ENCODE peak calls at places on chromosomes 12 and 14, in ten cellular contexts. I, T, M, E, H, O, Y, C, R and X are unnamed samples.

GRCh38 chr14:50018236-50019210 is 97.8 kb downstream of the VCPKMT start:
- ATAC-seq in Y (peak; percentile 90), M (no peak), O (no peak), R (no peak), C (no peak), I (no peak), T (no peak), H (no peak), E (peak; percentile 78), X (peak; percentile 72)

GRCh38 chr12:122413516-122414404 is 8.7 kb downstream of the CLIP1 start:
- ATAC-seq in C (no peak), I (no peak), T (no peak), E (peak; percentile 17), H (no peak), O (no peak), Y (no peak), M (no peak), R (no peak), X (no peak)

GRCh38 chr14:64705406-64706118 is 1.3 kb downstream of the PLEKHG3 start:
- ATAC-seq in T (no peak), H (peak; percentile 58), Y (peak; percentile 2), I (no peak), R (no peak), E (peak; percentile 13), C (peak; percentile 55), O (no peak), M (no peak), X (peak; percentile 6)

GRCh38 chr14:59265808-59266207 is 77.3 kb downstream of the DAAM1 start:
- ATAC-seq in H (peak; percentile 98), C (peak; percentile 97), E (no peak), I (no peak), M (no peak), T (no peak), Y (no peak), O (peak; percentile 95), R (peak; percentile 76), X (peak; percentile 96)

GRCh38 chr12:117151195-117152031 is 38.9 kb downstream of the FBXO21 start:
- ATAC-seq in R (no peak), E (peak; percentile 77), O (no peak), I (no peak), M (no peak), H (no peak), T (no peak), Y (peak; percentile 20), C (no peak), X (no peak)

GRCh38 chr12:6072302-6072752 is 52.1 kb downstream of the VWF start:
- ATAC-seq in O (no peak), I (no peak), C (no peak), T (no peak), Y (no peak), H (no peak), E (peak; percentile 49), M (no peak), R (no peak), X (peak; percentile 44)

GRCh38 chr14:102501751-102502315 is 7.7 kb downstream of the ANKRD9 start:
- ATAC-seq in O (no peak), M (no peak), E (peak; percentile 1), Y (no peak), T (no peak), C (no peak), R (no peak), I (no peak), H (no peak), X (no peak)

GRCh38 chr12:64004639-64005038 is 160.1 kb downstream of the SRGAP1 start:
- ATAC-seq in Y (no peak), I (no peak), H (no peak), O (no peak), T (no peak), R (no peak), M (no peak), E (no peak), C (no peak), X (no peak)

GRCh38 chr12:111519083-111519482 is 80.0 kb downstream of the ATXN2 start:
- ATAC-seq in C (no peak), T (no peak), E (peak; percentile 95), R (no peak), I (no peak), M (no peak), Y (no peak), H (no peak), O (no peak), X (no peak)

GRCh38 chr12:88401153-88401552 is 179.1 kb downstream of the KITLG start:
- ATAC-seq in R (no peak), I (no peak), M (no peak), E (no peak), Y (no peak), O (no peak), T (no peak), C (peak; percentile 50), H (no peak), X (peak; percentile 59)

GRCh38 chr14:89646971-89647370 is 229.9 kb upstream of the FOXN3 start:
- ATAC-seq in I (no peak), E (no peak), O (no peak), Y (no peak), T (no peak), C (no peak), R (no peak), H (no peak), M (no peak), X (no peak)

GRCh38 chr12:104637616-104638015 is 180.9 kb downstream of the CHST11 start:
- ATAC-seq in Y (no peak), E (peak; percentile 59), H (no peak), R (no peak), C (no peak), O (no peak), I (no peak), M (no peak), T (no peak), X (no peak)

GRCh38 chr12:67220065-67220464 is 49.1 kb upstream of the CAND1 start:
- ATAC-seq in T (no peak), H (no peak), E (no peak), C (no peak), M (no peak), Y (peak; percentile 50), I (no peak), O (no peak), R (no peak), X (no peak)

GRCh38 chr12:89238593-89238992 is 113.7 kb downstream of the DUSP6 start:
- ATAC-seq in H (no peak), C (no peak), Y (no peak), E (peak; percentile 92), M (no peak), I (no peak), T (no peak), O (no peak), R (no peak), X (peak; percentile 41)

GRCh38 chr14:69539631-69540410 is 34.9 kb downstream of the CCDC177 start:
- ATAC-seq in Y (no peak), R (no peak), I (no peak), T (no peak), M (no peak), O (no peak), E (no peak), H (no peak), C (no peak), X (peak; percentile 31)

GRCh38 chr12:45343269-45344051 is 127.6 kb downstream of the ANO6 start:
- ATAC-seq in Y (peak; percentile 96), O (peak; percentile 57), C (peak; percentile 71), I (no peak), H (peak; percentile 82), R (no peak), E (peak; percentile 91), M (no peak), T (no peak), X (no peak)